ENCODE peak calls at places on chromosomes 3 and 15, in seven cellular contexts. S, N, J, Y, C, L and I are unnamed samples.

GRCh38 chr15:101207867-101208288 is 44.0 kb downstream of the CHSY1 start:
- ATAC-seq in L (peak), Y (peak), S (no peak), J (peak), N (no peak), C (no peak), I (peak)

GRCh38 chr3:65761431-65761830 is 277.3 kb downstream of the MAGI1 start:
- ATAC-seq in C (no peak), N (no peak), S (no peak), J (no peak), L (no peak), Y (no peak), I (no peak)

GRCh38 chr3:11134794-11135193 is 19.5 kb upstream of the HRH1 start:
- ATAC-seq in L (no peak), N (no peak), J (no peak), S (no peak), Y (no peak), C (peak), I (peak)

GRCh38 chr3:183098538-183099025 is 714 bp downstream of the MCCC1 start:
- ATAC-seq in S (no peak), L (no peak), Y (no peak), J (peak), C (peak), N (peak), I (no peak)

GRCh38 chr15:67692573-67692972 is 132.7 kb upstream of the SKOR1 start:
- ATAC-seq in J (no peak), L (no peak), S (no peak), N (no peak), Y (no peak), C (no peak), I (no peak)

GRCh38 chr3:52525666-52526065 is 8.0 kb downstream of the NT5DC2 start:
- ATAC-seq in Y (no peak), J (no peak), S (no peak), L (no peak), N (no peak), C (no peak), I (no peak)

GRCh38 chr3:74801924-74802323 is 187.5 kb upstream of the CNTN3 start:
- ATAC-seq in N (peak), Y (no peak), S (no peak), L (no peak), J (no peak), C (no peak), I (no peak)

GRCh38 chr15:65342493-65342892 is 35.3 kb downstream of the IGDCC3 start:
- ATAC-seq in C (no peak), L (no peak), N (no peak), S (no peak), Y (no peak), J (no peak), I (no peak)

GRCh38 chr15:68335655-68336054 is 58.1 kb downstream of the FEM1B start:
- ATAC-seq in J (peak), C (no peak), Y (peak), N (no peak), S (no peak), L (peak), I (peak)

GRCh38 chr3:23052230-23053019 is 150.7 kb upstream of the UBE2E2 start:
- ATAC-seq in Y (no peak), L (no peak), S (no peak), C (no peak), N (peak), J (no peak), I (peak)

GRCh38 chr3:194685050-194685722 is 497 bp upstream of the FAM43A start:
- ATAC-seq in C (peak), S (no peak), N (no peak), J (no peak), L (no peak), Y (no peak), I (no peak)

GRCh38 chr3:121595765-121596406 is 2.7 kb downstream of the FBXO40 start:
- ATAC-seq in S (no peak), L (peak), J (no peak), Y (peak), C (no peak), N (no peak), I (no peak)

GRCh38 chr15:66742286-66742685 is 40.2 kb downstream of the SMAD6 start:
- ATAC-seq in Y (no peak), S (no peak), L (no peak), J (no peak), N (no peak), C (no peak), I (no peak)